ENCODE peak calls at places on chromosomes 3 and 15, in six cellular contexts. Q, J, H, B, M and W are unnamed samples.
A peak's percentile ranks its signal among the peaks of the same experiment; 100 is the strongest.

GRCh38 chr15:83178869-83179325 is 28.7 kb downstream of the HDGFL3 start:
- DNase-seq in Q (no peak), J (no peak), H (no peak), B (no peak), M (no peak), W (no peak)

GRCh38 chr3:9468460-9468859 is 71.0 kb downstream of the SETD5 start:
- DNase-seq in Q (peak; percentile 61), J (no peak), H (no peak), B (no peak), M (peak; percentile 11), W (no peak)

GRCh38 chr3:2976212-2976611 is 134.0 kb downstream of the IL5RA start:
- DNase-seq in Q (no peak), J (no peak), H (no peak), B (no peak), M (no peak), W (peak; percentile 6)

GRCh38 chr3:72010044-72010443 is 225.1 kb upstream of the PROK2 start:
- DNase-seq in Q (no peak), J (no peak), H (no peak), B (no peak), M (no peak), W (no peak)

GRCh38 chr15:87609474-87609873 is 647.1 kb downstream of the NTRK3 start:
- DNase-seq in Q (no peak), J (no peak), H (peak; percentile 90), B (no peak), M (peak; percentile 82), W (no peak)

GRCh38 chr15:81071130-81071529 is 62.9 kb upstream of the CFAP161 start:
- DNase-seq in Q (no peak), J (no peak), H (peak; percentile 24), B (no peak), M (peak; percentile 45), W (no peak)

GRCh38 chr15:29029651-29030195 is 143.9 kb downstream of the APBA2 start:
- DNase-seq in Q (no peak), J (no peak), H (no peak), B (peak; percentile 70), M (no peak), W (no peak)

GRCh38 chr3:184426691-184427141 is 46.9 kb downstream of the CHRD start:
- DNase-seq in Q (no peak), J (no peak), H (no peak), B (no peak), M (no peak), W (no peak)

GRCh38 chr15:60356832-60357231 is 41.0 kb downstream of the ANXA2 start:
- DNase-seq in Q (no peak), J (no peak), H (no peak), B (no peak), M (no peak), W (no peak)

GRCh38 chr15:82968066-82968465 is 15.5 kb upstream of the HOMER2 start:
- DNase-seq in Q (no peak), J (no peak), H (peak; percentile 19), B (no peak), M (peak; percentile 56), W (no peak)

GRCh38 chr3:128408693-128409620 is 57.7 kb downstream of the DNAJB8 start:
- DNase-seq in Q (no peak), J (peak; percentile 16), H (no peak), B (no peak), M (no peak), W (no peak)

GRCh38 chr15:59991919-59992318 is 12.2 kb upstream of the FOXB1 start:
- DNase-seq in Q (no peak), J (peak; percentile 63), H (no peak), B (no peak), M (no peak), W (no peak)

GRCh38 chr15:63173116-63173470 is 15.8 kb upstream of the RPS27L start:
- DNase-seq in Q (no peak), J (no peak), H (no peak), B (no peak), M (no peak), W (no peak)